ENCODE peak calls at places on chromosomes 5 and 9, in four cellular contexts. Y is suprapubic skin, X is K562, D is uterus. L is an unnamed sample.
A peak's percentile ranks its signal among the peaks of the same experiment; 100 is the strongest.

GRCh38 chr5:98771389-98772109 is 1.9 kb upstream of the RGMB start:
- DNase-seq in Y (no peak), X (peak; percentile 74), D (peak; percentile 65), L (peak; percentile 81)

GRCh38 chr5:92889140-92889539 is 691.9 kb downstream of the NR2F1-AS1 start:
- DNase-seq in Y (no peak), X (no peak), D (no peak), L (no peak)

GRCh38 chr9:38042626-38043359 is 26.2 kb downstream of the SHB start:
- DNase-seq in Y (no peak), X (no peak), D (no peak), L (no peak)

GRCh38 chr9:4038182-4038723 is 261.6 kb downstream of the GLIS3 start:
- DNase-seq in Y (no peak), X (no peak), D (no peak), L (no peak)

GRCh38 chr5:11878846-11879245 is 25.4 kb downstream of the CTNND2 start:
- DNase-seq in Y (no peak), X (no peak), D (no peak), L (no peak)

GRCh38 chr5:122915717-122916399 is 70.4 kb downstream of the SNX24 start:
- DNase-seq in Y (no peak), X (no peak), D (no peak), L (no peak)

GRCh38 chr5:174045470-174046025 is at the start of gene NSG2:
- DNase-seq in Y (no peak), X (peak; percentile 79), D (no peak), L (peak; percentile 3)

GRCh38 chr9:109880276-109881169 is 100.5 kb downstream of the PALM2AKAP2 start:
- DNase-seq in Y (no peak), X (peak; percentile 40), D (no peak), L (peak; percentile 40)

GRCh38 chr5:39015743-39016586 is 58.2 kb downstream of the RICTOR start:
- DNase-seq in Y (no peak), X (no peak), D (peak; percentile 26), L (no peak)

GRCh38 chr5:168813179-168813968 is 234.2 kb upstream of the PANK3 start:
- DNase-seq in Y (no peak), X (peak; percentile 79), D (no peak), L (no peak)

GRCh38 chr5:175629231-175629630 is 28.6 kb upstream of the HRH2 start:
- DNase-seq in Y (no peak), X (no peak), D (no peak), L (no peak)

GRCh38 chr9:84990416-84990815 is 320.9 kb downstream of the NTRK2 start:
- DNase-seq in Y (no peak), X (no peak), D (no peak), L (no peak)

GRCh38 chr9:15306068-15306756 is 804 bp downstream of the TTC39B start:
- DNase-seq in Y (peak; percentile 84), X (no peak), D (peak; percentile 67), L (peak; percentile 65)

GRCh38 chr5:157965989-157966388 is 107.0 kb upstream of the CLINT1 start:
- DNase-seq in Y (no peak), X (no peak), D (no peak), L (no peak)

GRCh38 chr9:78296208-78296892 is 575 bp upstream of the PSAT1 start:
- DNase-seq in Y (no peak), X (no peak), D (no peak), L (no peak)

GRCh38 chr5:158837908-158838307 is 261.8 kb downstream of the EBF1 start:
- DNase-seq in Y (no peak), X (no peak), D (no peak), L (no peak)

GRCh38 chr5:80033513-80033912 is 1.6 kb upstream of the THBS4 start:
- DNase-seq in Y (no peak), X (no peak), D (no peak), L (no peak)

GRCh38 chr5:122661496-122662180 is 113.2 kb upstream of the SNX2 start:
- DNase-seq in Y (no peak), X (no peak), D (no peak), L (no peak)

GRCh38 chr5:138490648-138491283 is 25.5 kb downstream of the EGR1 start:
- DNase-seq in Y (no peak), X (peak; percentile 52), D (no peak), L (no peak)

GRCh38 chr9:114953917-114954316 is 23.5 kb upstream of the TNFSF8 start:
- DNase-seq in Y (no peak), X (no peak), D (peak; percentile 16), L (no peak)

GRCh38 chr9:85172001-85172978 is 502.8 kb downstream of the NTRK2 start:
- DNase-seq in Y (no peak), X (no peak), D (no peak), L (no peak)

GRCh38 chr5:59330680-59331079 is 562.8 kb downstream of the PDE4D start:
- DNase-seq in Y (no peak), X (no peak), D (no peak), L (no peak)

GRCh38 chr9:136316271-136316751 is 11.0 kb upstream of the GPSM1 start:
- DNase-seq in Y (no peak), X (no peak), D (no peak), L (no peak)

GRCh38 chr5:163504091-163504931 is 1.1 kb upstream of the MAT2B start:
- DNase-seq in Y (no peak), X (peak; percentile 56), D (peak; percentile 37), L (peak; percentile 31)

GRCh38 chr9:88593537-88594185 is 58.7 kb downstream of the NXNL2 start:
- DNase-seq in Y (no peak), X (peak; percentile 54), D (peak; percentile 77), L (peak; percentile 42)

GRCh38 chr9:94952553-94953373 is 226.3 kb downstream of the AOPEP start:
- DNase-seq in Y (no peak), X (no peak), D (peak; percentile 61), L (peak; percentile 20)

GRCh38 chr9:88684046-88684445 is 149.1 kb downstream of the NXNL2 start:
- DNase-seq in Y (no peak), X (no peak), D (no peak), L (no peak)

GRCh38 chr5:57577432-57578175 is 95.0 kb upstream of the ACTBL2 start:
- DNase-seq in Y (no peak), X (no peak), D (no peak), L (no peak)

GRCh38 chr9:74858753-74859414 is 28.8 kb downstream of the TRPM6 start:
- DNase-seq in Y (no peak), X (peak; percentile 20), D (no peak), L (no peak)

GRCh38 chr9:37337301-37337905 is 85.1 kb upstream of the GRHPR start:
- DNase-seq in Y (no peak), X (peak; percentile 81), D (no peak), L (no peak)

GRCh38 chr5:139844472-139845145 is 49.0 kb downstream of the PSD2 start:
- DNase-seq in Y (peak; percentile 86), X (peak; percentile 86), D (peak; percentile 57), L (peak; percentile 69)

GRCh38 chr5:99248066-99248465 is 319.3 kb upstream of the CHD1 start:
- DNase-seq in Y (no peak), X (no peak), D (no peak), L (no peak)

GRCh38 chr9:98992885-98993569 is 49.3 kb downstream of the COL15A1 start:
- DNase-seq in Y (no peak), X (no peak), D (no peak), L (no peak)

GRCh38 chr9:98993570-98993945 is 49.9 kb downstream of the COL15A1 start:
- DNase-seq in Y (no peak), X (no peak), D (no peak), L (no peak)

GRCh38 chr9:98994226-98995058 is 50.7 kb downstream of the COL15A1 start:
- DNase-seq in Y (no peak), X (no peak), D (no peak), L (no peak)

GRCh38 chr9:98990181-98990870 is 46.6 kb downstream of the COL15A1 start:
- DNase-seq in Y (peak; percentile 60), X (no peak), D (no peak), L (no peak)

GRCh38 chr9:98991981-98992884 is 48.5 kb downstream of the COL15A1 start:
- DNase-seq in Y (peak; percentile 58), X (no peak), D (no peak), L (no peak)
- H3K27me3 ChIP-seq in Y (no peaks in the 10 kb centered on the region), X (peaks cover 4% of the 10 kb centered on the region), D (no peaks in the 10 kb centered on the region), L (no peaks in the 10 kb centered on the region)

GRCh38 chr5:143217804-143218160 is 185.7 kb downstream of the NR3C1 start:
- DNase-seq in Y (no peak), X (no peak), D (no peak), L (no peak)

GRCh38 chr5:143218563-143219170 is 184.8 kb downstream of the NR3C1 start:
- DNase-seq in Y (no peak), X (no peak), D (no peak), L (no peak)

GRCh38 chr5:143219696-143220095 is 183.8 kb downstream of the NR3C1 start:
- DNase-seq in Y (no peak), X (peak; percentile 67), D (no peak), L (no peak)

GRCh38 chr5:143217065-143217803 is 186.3 kb downstream of the NR3C1 start:
- DNase-seq in Y (no peak), X (peak; percentile 29), D (no peak), L (no peak)

DNA sequence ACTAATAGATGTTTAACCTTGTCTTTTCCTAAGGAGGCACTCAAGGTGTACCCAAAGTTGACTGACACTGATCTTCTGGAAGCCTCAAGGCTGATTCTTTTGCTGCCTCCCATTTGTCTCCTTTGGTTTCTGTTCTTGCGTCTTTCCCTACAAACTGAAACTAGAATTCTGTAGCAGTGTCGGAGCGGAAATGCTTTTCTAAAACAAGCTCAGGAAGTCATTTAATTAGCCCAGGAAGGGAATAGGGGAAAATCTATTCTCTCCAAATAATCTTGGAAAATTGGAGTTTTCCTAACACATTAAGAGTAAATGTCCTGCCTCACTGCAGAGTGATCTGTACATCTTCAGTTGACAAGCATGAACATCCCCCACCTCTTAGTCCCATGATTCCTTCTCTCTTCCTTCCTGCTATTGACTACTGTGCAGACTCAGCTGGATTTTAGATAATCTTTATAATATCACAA is 182.7 kb downstream of the NR3C1 start:
- DNase-seq in Y (no peak), X (no peak), D (no peak), L (no peak)
- H3K4me3 ChIP-seq in Y (no peak overlapping the region), X (no peak overlapping the region), D (no peak overlapping the region), L (no peak overlapping the region)

GRCh38 chr5:150313921-150314716 is 11.4 kb upstream of the ARSI start:
- DNase-seq in Y (no peak), X (no peak), D (no peak), L (no peak)

GRCh38 chr5:150312518-150312917 is 9.8 kb upstream of the ARSI start:
- DNase-seq in Y (no peak), X (no peak), D (no peak), L (no peak)

GRCh38 chr5:150313501-150313900 is 10.8 kb upstream of the ARSI start:
- DNase-seq in Y (no peak), X (no peak), D (no peak), L (no peak)

GRCh38 chr5:150317048-150318003 is 14.6 kb upstream of the ARSI start:
- DNase-seq in Y (no peak), X (peak; percentile 56), D (peak; percentile 76), L (no peak)

DNA sequence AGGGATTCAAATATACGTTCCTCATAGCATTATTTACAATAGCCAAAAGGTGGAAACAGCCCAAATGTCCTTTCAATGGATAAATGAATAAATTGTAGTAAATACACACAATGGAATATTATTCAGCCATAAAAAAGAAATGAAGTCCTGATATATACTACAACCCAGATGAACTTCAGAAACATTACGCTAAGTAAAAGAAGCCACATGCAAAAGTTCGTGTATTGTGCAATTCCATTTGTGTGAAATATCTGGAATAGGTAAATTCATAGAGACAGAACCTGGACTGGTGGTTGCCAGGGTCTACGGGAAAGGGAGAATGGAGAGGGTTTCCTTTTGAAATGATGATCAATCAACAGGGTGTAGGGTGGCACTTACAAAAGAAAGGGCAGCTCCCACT is 12.5 kb upstream of the ARSI start:
- DNase-seq in Y (no peak), X (no peak), D (no peak), L (no peak)
- H3K27me3 ChIP-seq in Y (no peaks in the 10 kb centered on the region), X (peaks cover 34% of the 10 kb centered on the region), D (no peaks in the 10 kb centered on the region), L (no peaks in the 10 kb centered on the region)

GRCh38 chr5:112417931-112418358 is 1.1 kb downstream of the EPB41L4A start:
- DNase-seq in Y (peak; percentile 76), X (peak; percentile 28), D (peak; percentile 31), L (peak; percentile 50)
- H3K4me3 ChIP-seq in Y (peak overlapping the region; percentile 98), X (no peak overlapping the region), D (peak overlapping the region; percentile 75), L (peak overlapping the region; percentile 38)